ENCODE peak calls at places on chromosomes 3 and 15, in four cellular contexts. One of them, this sample, is unnamed.

GRCh38 chr3:141930801-141931200 is 54.4 kb downstream of the ATP1B3 start:
- DNase-seq in cardiac fibroblast: no peak
- DNase-seq in B cell: no peak
- DNase-seq in heart left ventricle: no peak
- DNase-seq in this sample: no peak

GRCh38 chr3:69174871-69175737 is 52.7 kb upstream of the LMOD3 start:
- DNase-seq in B cell: no peak
- DNase-seq in cardiac fibroblast: peak; percentile 29
- DNase-seq in heart left ventricle: no peak
- DNase-seq in this sample: no peak

GRCh38 chr3:53711387-53711786 is 134.8 kb downstream of the CHDH start:
- DNase-seq in B cell: no peak
- DNase-seq in cardiac fibroblast: no peak
- DNase-seq in heart left ventricle: peak; percentile 75
- DNase-seq in this sample: no peak

GRCh38 chr3:168341192-168341816 is 245.6 kb upstream of the GOLIM4 start:
- DNase-seq in B cell: no peak
- DNase-seq in cardiac fibroblast: peak; percentile 77
- DNase-seq in heart left ventricle: no peak
- DNase-seq in this sample: no peak

GRCh38 chr3:153357436-153357835 is 195.4 kb downstream of the RAP2B start:
- DNase-seq in B cell: no peak
- DNase-seq in cardiac fibroblast: no peak
- DNase-seq in heart left ventricle: no peak
- DNase-seq in this sample: no peak

GRCh38 chr3:40961104-40961857 is 238.0 kb upstream of the CTNNB1 start:
- DNase-seq in B cell: no peak
- DNase-seq in heart left ventricle: no peak
- DNase-seq in cardiac fibroblast: no peak
- DNase-seq in this sample: no peak

GRCh38 chr3:65439641-65440040 is 599.1 kb downstream of the MAGI1 start:
- DNase-seq in cardiac fibroblast: peak; percentile 73
- DNase-seq in B cell: no peak
- DNase-seq in heart left ventricle: peak; percentile 69
- DNase-seq in this sample: peak; percentile 66

GRCh38 chr3:42118762-42119361 is 27.7 kb downstream of the TRAK1 start:
- DNase-seq in cardiac fibroblast: peak; percentile 31
- DNase-seq in heart left ventricle: no peak
- DNase-seq in B cell: peak; percentile 35
- DNase-seq in this sample: peak; percentile 72

GRCh38 chr3:120393252-120393651 is 44.1 kb upstream of the LRRC58 start:
- DNase-seq in cardiac fibroblast: no peak
- DNase-seq in heart left ventricle: no peak
- DNase-seq in B cell: no peak
- DNase-seq in this sample: no peak

GRCh38 chr15:101482526-101483371 is 6.8 kb downstream of the PCSK6 start:
- DNase-seq in cardiac fibroblast: no peak
- DNase-seq in B cell: no peak
- DNase-seq in heart left ventricle: peak; percentile 50
- DNase-seq in this sample: no peak

GRCh38 chr15:33729648-33730047 is 238.6 kb upstream of the CHRM5 start:
- DNase-seq in heart left ventricle: no peak
- DNase-seq in B cell: no peak
- DNase-seq in cardiac fibroblast: no peak
- DNase-seq in this sample: peak; percentile 43
- TF ChIP-seq CTCF in heart left ventricle: no peak
- TF ChIP-seq CTCF in B cell: no peak
- TF ChIP-seq CTCF in cardiac fibroblast: peak; percentile 31
- TF ChIP-seq CTCF in this sample: peak; percentile 39

GRCh38 chr15:61528590-61528929 is 299.5 kb upstream of the RORA start:
- DNase-seq in heart left ventricle: no peak
- DNase-seq in B cell: no peak
- DNase-seq in cardiac fibroblast: peak; percentile 27
- DNase-seq in this sample: no peak

GRCh38 chr15:61527836-61528589 is 298.9 kb upstream of the RORA start:
- DNase-seq in heart left ventricle: no peak
- DNase-seq in cardiac fibroblast: no peak
- DNase-seq in B cell: no peak
- DNase-seq in this sample: no peak

GRCh38 chr15:61530769-61531168 is 301.7 kb upstream of the RORA start:
- DNase-seq in B cell: no peak
- DNase-seq in heart left ventricle: no peak
- DNase-seq in cardiac fibroblast: no peak
- DNase-seq in this sample: peak; percentile 9
- TF ChIP-seq CTCF in B cell: no peak
- TF ChIP-seq CTCF in heart left ventricle: no peak
- TF ChIP-seq CTCF in cardiac fibroblast: no peak
- TF ChIP-seq CTCF in this sample: no peak

GRCh38 chr15:98649621-98649995 is 1.3 kb downstream of the IGF1R start:
- DNase-seq in cardiac fibroblast: peak; percentile 38
- DNase-seq in B cell: peak; percentile 69
- DNase-seq in heart left ventricle: peak; percentile 62
- DNase-seq in this sample: no peak

GRCh38 chr15:98647026-98647773 is 1.1 kb upstream of the IGF1R start:
- DNase-seq in heart left ventricle: peak; percentile 86
- DNase-seq in cardiac fibroblast: peak; percentile 63
- DNase-seq in B cell: peak; percentile 77
- DNase-seq in this sample: no peak

GRCh38 chr15:98648654-98649537 is 557 bp downstream of the IGF1R start:
- DNase-seq in cardiac fibroblast: peak; percentile 68
- DNase-seq in B cell: peak; percentile 52
- DNase-seq in heart left ventricle: peak; percentile 77
- DNase-seq in this sample: peak; percentile 63

GRCh38 chr15:98646546-98647025 is 1.8 kb upstream of the IGF1R start:
- DNase-seq in B cell: no peak
- DNase-seq in cardiac fibroblast: no peak
- DNase-seq in heart left ventricle: no peak
- DNase-seq in this sample: no peak

GRCh38 chr15:98647774-98648653 is at the start of gene IGF1R:
- DNase-seq in heart left ventricle: peak; percentile 91
- DNase-seq in cardiac fibroblast: peak; percentile 93
- DNase-seq in B cell: peak; percentile 95
- DNase-seq in this sample: peak; percentile 83
- TF ChIP-seq CTCF in heart left ventricle: peak; percentile 44
- TF ChIP-seq CTCF in cardiac fibroblast: no peak
- TF ChIP-seq CTCF in B cell: peak; percentile 29
- TF ChIP-seq CTCF in this sample: no peak

GRCh38 chr3:57911588-57911987 is 96.6 kb upstream of the FLNB start:
- DNase-seq in heart left ventricle: no peak
- DNase-seq in B cell: no peak
- DNase-seq in cardiac fibroblast: no peak
- DNase-seq in this sample: peak; percentile 9

GRCh38 chr3:57910988-57911387 is 97.2 kb upstream of the FLNB start:
- DNase-seq in heart left ventricle: no peak
- DNase-seq in B cell: peak; percentile 37
- DNase-seq in cardiac fibroblast: no peak
- DNase-seq in this sample: peak; percentile 40
- TF ChIP-seq CTCF in heart left ventricle: peak; percentile 36
- TF ChIP-seq CTCF in B cell: peak; percentile 57
- TF ChIP-seq CTCF in cardiac fibroblast: peak; percentile 42
- TF ChIP-seq CTCF in this sample: peak; percentile 24